ENCODE peak calls at places on chromosomes 5 and 9, in nine cellular contexts. Z, D, S, P, B, I, W, Y and T are unnamed samples.

GRCh38 chr5:113293068-113293571 is 141.7 kb downstream of the TSSK1B start:
- DNase-seq in I (no peak), B (peak), Z (no peak), P (peak), Y (no peak), W (no peak), S (peak), D (no peak), T (no peak)

GRCh38 chr9:93295031-93295430 is 111.1 kb downstream of the WNK2 start:
- DNase-seq in I (no peak), Y (no peak), S (no peak), Z (no peak), W (peak), B (no peak), D (no peak), P (no peak), T (no peak)

GRCh38 chr9:78296208-78296892 is 575 bp upstream of the PSAT1 start:
- DNase-seq in P (no peak), I (no peak), B (peak), S (peak), Z (peak), D (no peak), Y (peak), W (peak), T (peak)

GRCh38 chr5:2475902-2476301 is 275.6 kb downstream of the IRX2 start:
- DNase-seq in P (no peak), Y (no peak), Z (no peak), I (no peak), B (no peak), W (no peak), D (no peak), S (no peak), T (no peak)

GRCh38 chr9:99294850-99295461 is 72.9 kb downstream of the SEC61B start:
- DNase-seq in S (no peak), P (peak), Y (no peak), D (no peak), B (no peak), W (no peak), Z (no peak), I (no peak), T (no peak)

GRCh38 chr5:138639326-138639725 is 64.1 kb upstream of the HSPA9 start:
- DNase-seq in Y (no peak), B (no peak), S (no peak), P (no peak), I (no peak), W (no peak), Z (no peak), D (no peak), T (no peak)

GRCh38 chr9:125889122-125889523 is 141.9 kb downstream of the PBX3 start:
- DNase-seq in Y (no peak), I (no peak), Z (peak), P (no peak), D (no peak), B (peak), S (no peak), W (no peak), T (peak)

GRCh38 chr9:127931092-127931881 is 710 bp upstream of the PIP5KL1 start:
- DNase-seq in S (peak), I (no peak), B (peak), Z (no peak), D (no peak), P (no peak), W (no peak), Y (peak), T (no peak)

GRCh38 chr5:149206524-149207141 is 65.0 kb upstream of the AFAP1L1 start:
- DNase-seq in Z (no peak), W (no peak), I (no peak), D (no peak), P (no peak), S (no peak), Y (no peak), B (no peak), T (no peak)

GRCh38 chr5:42767491-42768105 is 11.0 kb downstream of the CCDC152 start:
- DNase-seq in D (no peak), B (peak), P (peak), Y (peak), W (no peak), I (no peak), S (no peak), Z (no peak), T (no peak)

GRCh38 chr9:119961774-119962408 is 592.7 kb upstream of the BRINP1 start:
- DNase-seq in P (no peak), D (no peak), Z (peak), Y (no peak), B (peak), W (no peak), S (peak), I (no peak), T (peak)

GRCh38 chr5:175866377-175866907 is 4.9 kb upstream of the CPLX2 start:
- DNase-seq in P (no peak), Z (no peak), B (no peak), Y (no peak), I (no peak), D (no peak), W (no peak), S (no peak), T (no peak)

GRCh38 chr9:92718086-92719001 is 46.3 kb downstream of the BICD2 start:
- DNase-seq in Y (no peak), D (no peak), I (no peak), W (peak), P (no peak), Z (no peak), S (no peak), B (no peak), T (no peak)